ENCODE peak calls at places on chromosomes 3 and 15, in ten cellular contexts. J is ovary; F is AG04450; A is brain microvascular endothelial cell; U is cardiac muscle cell; B is cardiac fibroblast; C is CD8-positive, alpha-beta T cell; S is fibroblast of mammary gland; N is foreskin fibroblast; M is bronchial epithelial cell. L is an unnamed sample.

GRCh38 chr3:190883973-190884832 is 21.7 kb upstream of the GMNC start:
- DNase-seq in J (peak), F (peak), A (peak), U (peak), B (peak), C (no peak), S (peak), N (peak), M (peak), L (peak)

GRCh38 chr15:53469422-53469821 is 290.0 kb downstream of the WDR72 start:
- DNase-seq in J (no peak), F (no peak), A (no peak), U (no peak), B (no peak), C (no peak), S (no peak), N (no peak), M (no peak), L (no peak)

GRCh38 chr15:55744026-55744655 is 1.2 kb upstream of the PRTG start:
- DNase-seq in J (no peak), F (no peak), A (no peak), U (peak), B (no peak), C (no peak), S (no peak), N (no peak), M (no peak), L (no peak)

GRCh38 chr3:142705256-142705655 is 18.6 kb upstream of the TRPC1 start:
- DNase-seq in J (no peak), F (no peak), A (peak), U (peak), B (no peak), C (no peak), S (peak), N (peak), M (no peak), L (no peak)

GRCh38 chr3:46931631-46932441 is 44.7 kb downstream of the CCDC12 start:
- DNase-seq in J (no peak), F (no peak), A (peak), U (no peak), B (peak), C (no peak), S (peak), N (peak), M (no peak), L (no peak)

GRCh38 chr3:69288161-69288895 is 97.6 kb downstream of the FRMD4B start:
- DNase-seq in J (no peak), F (no peak), A (no peak), U (no peak), B (no peak), C (no peak), S (no peak), N (no peak), M (no peak), L (no peak)

GRCh38 chr3:101009386-101009785 is 16.2 kb upstream of the ABI3BP start:
- DNase-seq in J (no peak), F (no peak), A (peak), U (no peak), B (no peak), C (no peak), S (peak), N (peak), M (peak), L (no peak)

GRCh38 chr3:158273646-158274045 is 163.8 kb downstream of the RSRC1 start:
- DNase-seq in J (no peak), F (no peak), A (no peak), U (no peak), B (no peak), C (no peak), S (no peak), N (no peak), M (no peak), L (no peak)

GRCh38 chr15:101692799-101693198 is 31.5 kb downstream of the TARS3 start:
- DNase-seq in J (no peak), F (no peak), A (no peak), U (no peak), B (no peak), C (no peak), S (no peak), N (no peak), M (peak), L (no peak)

GRCh38 chr15:31367730-31368344 is 41.2 kb downstream of the KLF13 start:
- DNase-seq in J (no peak), F (no peak), A (no peak), U (no peak), B (no peak), C (no peak), S (no peak), N (no peak), M (no peak), L (no peak)

GRCh38 chr3:41769106-41769505 is 192.8 kb downstream of the ULK4 start:
- DNase-seq in J (no peak), F (no peak), A (no peak), U (no peak), B (no peak), C (no peak), S (no peak), N (no peak), M (no peak), L (no peak)

GRCh38 chr3:133894334-133895207 is 1.1 kb downstream of the RAB6B start:
- DNase-seq in J (no peak), F (no peak), A (no peak), U (no peak), B (no peak), C (no peak), S (no peak), N (no peak), M (no peak), L (no peak)

GRCh38 chr15:100279849-100280248 is 61.9 kb downstream of the ADAMTS17 start:
- DNase-seq in J (no peak), F (no peak), A (no peak), U (no peak), B (no peak), C (no peak), S (no peak), N (no peak), M (no peak), L (no peak)

GRCh38 chr3:183148056-183148455 is 14.5 kb downstream of the LAMP3 start:
- DNase-seq in J (no peak), F (peak), A (peak), U (peak), B (peak), C (no peak), S (peak), N (peak), M (no peak), L (peak)

GRCh38 chr3:113747719-113748046 is 848 bp downstream of the ATP6V1A start:
- DNase-seq in J (no peak), F (no peak), A (no peak), U (no peak), B (no peak), C (no peak), S (peak), N (peak), M (peak), L (no peak)

GRCh38 chr3:72628065-72628464 is 220.2 kb downstream of the SHQ1 start:
- DNase-seq in J (no peak), F (no peak), A (no peak), U (no peak), B (no peak), C (no peak), S (no peak), N (no peak), M (peak), L (no peak)

GRCh38 chr3:126081618-126082333 is 2.1 kb downstream of the SLC41A3 start:
- DNase-seq in J (no peak), F (no peak), A (peak), U (peak), B (peak), C (no peak), S (peak), N (peak), M (peak), L (no peak)

GRCh38 chr3:120461416-120461815 is 10.6 kb upstream of the FSTL1 start:
- DNase-seq in J (no peak), F (no peak), A (no peak), U (no peak), B (no peak), C (no peak), S (peak), N (peak), M (no peak), L (no peak)

GRCh38 chr3:13208706-13209295 is 135.6 kb upstream of the IQSEC1 start:
- DNase-seq in J (no peak), F (no peak), A (no peak), U (no peak), B (no peak), C (no peak), S (no peak), N (no peak), M (no peak), L (no peak)

GRCh38 chr15:60975203-60975602 is 253.9 kb downstream of the RORA start:
- DNase-seq in J (no peak), F (no peak), A (no peak), U (peak), B (peak), C (no peak), S (no peak), N (peak), M (no peak), L (no peak)

GRCh38 chr3:107525101-107525953 is 2.6 kb downstream of the BBX start:
- DNase-seq in J (peak), F (no peak), A (peak), U (peak), B (peak), C (peak), S (peak), N (peak), M (peak), L (no peak)

GRCh38 chr3:16243706-16244490 is 20.8 kb downstream of the DPH3 start:
- DNase-seq in J (no peak), F (no peak), A (peak), U (peak), B (peak), C (no peak), S (peak), N (peak), M (peak), L (no peak)

GRCh38 chr15:66935688-66936087 is 129.7 kb upstream of the SMAD3 start:
- DNase-seq in J (no peak), F (no peak), A (no peak), U (no peak), B (no peak), C (no peak), S (peak), N (peak), M (no peak), L (no peak)

GRCh38 chr3:127655641-127656040 is 17.1 kb upstream of the ABTB1 start:
- DNase-seq in J (no peak), F (no peak), A (peak), U (peak), B (peak), C (no peak), S (peak), N (peak), M (peak), L (peak)

GRCh38 chr3:124174463-124174862 is 182.5 kb upstream of the ROPN1 start:
- DNase-seq in J (peak), F (no peak), A (no peak), U (peak), B (no peak), C (no peak), S (no peak), N (no peak), M (no peak), L (no peak)

GRCh38 chr3:104885214-104885814 is 481.4 kb upstream of the ALCAM start:
- DNase-seq in J (no peak), F (no peak), A (no peak), U (no peak), B (no peak), C (no peak), S (no peak), N (no peak), M (no peak), L (no peak)

GRCh38 chr15:100054539-100054938 is 287.2 kb downstream of the ADAMTS17 start:
- DNase-seq in J (no peak), F (no peak), A (no peak), U (no peak), B (no peak), C (no peak), S (no peak), N (no peak), M (no peak), L (no peak)

GRCh38 chr3:176403531-176403930 is 793.8 kb downstream of the TBL1XR1 start:
- DNase-seq in J (no peak), F (no peak), A (no peak), U (no peak), B (no peak), C (no peak), S (no peak), N (no peak), M (no peak), L (no peak)

GRCh38 chr3:81161851-81162250 is 599.6 kb downstream of the GBE1 start:
- DNase-seq in J (no peak), F (no peak), A (no peak), U (no peak), B (no peak), C (no peak), S (no peak), N (no peak), M (no peak), L (no peak)

GRCh38 chr3:109900774-109901173 is 563.4 kb upstream of the DPPA4 start:
- DNase-seq in J (no peak), F (no peak), A (no peak), U (no peak), B (no peak), C (no peak), S (no peak), N (no peak), M (peak), L (no peak)

GRCh38 chr3:106401666-106402319 is 533.0 kb upstream of the CBLB start:
- DNase-seq in J (no peak), F (no peak), A (peak), U (peak), B (peak), C (no peak), S (peak), N (peak), M (peak), L (peak)

GRCh38 chr3:30699927-30700326 is 93.5 kb downstream of the TGFBR2 start:
- DNase-seq in J (no peak), F (no peak), A (no peak), U (no peak), B (no peak), C (no peak), S (no peak), N (no peak), M (no peak), L (no peak)

GRCh38 chr15:96333194-96334016 is 2.9 kb downstream of the NR2F2 start:
- DNase-seq in J (peak), F (no peak), A (peak), U (peak), B (peak), C (no peak), S (peak), N (peak), M (no peak), L (no peak)

DNA sequence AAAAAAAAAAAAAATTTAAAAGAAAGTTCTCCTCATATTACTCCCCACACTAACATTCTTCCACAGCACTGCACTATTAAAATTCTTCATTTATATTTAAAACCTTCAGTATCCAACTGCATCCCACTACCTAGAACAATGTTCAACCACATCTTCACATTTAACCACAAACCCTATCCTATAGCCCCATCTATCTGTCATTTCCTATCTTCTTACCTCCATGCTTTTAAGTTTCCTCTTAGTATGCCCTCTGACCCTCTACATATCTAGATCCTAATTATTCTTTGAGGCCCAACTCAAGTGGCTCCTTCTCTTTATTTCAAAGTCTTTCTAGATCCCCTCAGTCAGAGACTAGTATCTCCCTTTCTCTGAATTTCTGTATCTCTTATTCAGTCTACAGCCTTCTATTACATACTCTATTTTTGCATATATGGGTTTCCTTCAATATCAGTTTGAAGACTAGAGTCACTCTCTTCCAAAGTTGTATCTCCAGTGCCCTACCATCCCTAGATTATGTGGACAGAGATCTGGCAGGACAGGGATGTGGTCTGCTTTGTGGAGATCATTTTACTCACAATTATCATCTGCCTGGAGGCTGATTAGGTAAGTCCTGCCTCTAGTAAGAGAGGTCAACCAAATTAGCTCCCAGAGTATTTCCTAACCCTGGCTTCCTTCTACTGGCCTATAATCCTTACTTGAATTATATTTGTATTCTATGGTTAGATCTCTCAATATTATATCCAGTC is 1.4 kb downstream of the CIAO2A start:
- DNase-seq in J (no peak), F (no peak), A (no peak), U (no peak), B (no peak), C (no peak), S (no peak), N (no peak), M (no peak), L (no peak)
- TF ChIP-seq CTCF in J (no peak), F (no peak), A (no peak), U (no peak), B (no peak), C (peak), S (peak), N (no peak), M (no peak), L (no peak)

DNA sequence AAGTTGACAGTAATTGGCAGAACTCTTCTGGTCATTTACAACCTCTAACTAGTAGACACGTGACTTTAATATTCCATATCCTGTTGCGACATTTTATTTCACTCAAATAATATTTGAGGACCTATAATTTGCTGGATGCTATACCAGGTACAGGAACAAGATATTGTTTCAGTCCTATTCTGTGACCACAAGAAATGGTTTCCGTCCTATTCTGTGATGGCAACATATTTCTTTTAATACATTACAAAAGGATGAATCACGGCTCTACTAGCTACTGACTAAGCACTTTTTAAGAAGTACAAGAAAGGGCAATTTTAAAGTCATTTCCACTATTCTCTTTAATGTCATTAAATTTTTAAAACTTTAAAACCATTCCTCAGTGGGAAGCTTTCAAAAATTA is 400.2 kb downstream of the CNTN3 start:
- DNase-seq in J (no peak), F (no peak), A (no peak), U (no peak), B (no peak), C (no peak), S (peak), N (peak), M (peak), L (no peak)
- H3K4me3 ChIP-seq in J (no peak), F (no peak), A (no peak), U (no peak), B (no peak), C (no peak), S (no peak), N (no peak), M (no peak), L (no peak)

GRCh38 chr3:170431054-170431453 is 12.4 kb downstream of the CLDN11 start:
- DNase-seq in J (no peak), F (no peak), A (no peak), U (no peak), B (no peak), C (no peak), S (no peak), N (no peak), M (no peak), L (no peak)
- TF ChIP-seq CTCF in J (no peak), F (peak), A (peak), U (no peak), B (peak), C (no peak), S (peak), N (peak), M (no peak), L (peak)

DNA sequence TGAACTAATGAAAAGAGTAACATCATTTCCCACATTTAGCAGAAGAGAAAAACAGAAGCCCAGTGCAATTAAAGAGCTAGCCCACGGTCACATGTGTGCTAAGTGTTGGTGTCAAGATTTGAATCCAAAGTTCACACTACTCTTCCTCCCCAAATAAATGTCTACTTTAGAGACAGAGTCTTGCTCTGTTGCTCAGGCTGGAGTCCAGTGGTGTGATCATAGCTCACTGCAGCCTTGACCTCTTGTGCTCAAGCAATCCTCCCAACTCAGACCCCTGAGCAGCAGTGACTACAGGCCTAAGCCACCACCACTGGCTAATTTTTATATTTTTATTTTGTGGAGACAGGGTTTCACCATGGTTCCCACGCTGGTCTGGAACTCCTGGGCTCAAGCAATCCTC is 4.8 kb downstream of the OSBPL10 start:
- DNase-seq in J (no peak), F (no peak), A (no peak), U (no peak), B (no peak), C (no peak), S (no peak), N (no peak), M (no peak), L (no peak)
- H3K4me3 ChIP-seq in J (no peak), F (no peak), A (no peak), U (no peak), B (no peak), C (no peak), S (no peak), N (no peak), M (no peak), L (no peak)